ENCODE peak calls at places on chromosomes 1 and 21, in four cellular contexts. One of them, this sample, is unnamed.

GRCh38 chr1:244599937-244600350 is 53.0 kb upstream of the DESI2 start:
- DNase-seq in H1: no peak
- DNase-seq in GM12878: peak
- DNase-seq in K562: peak
- DNase-seq in this sample: no peak

GRCh38 chr1:155124503-155125463 is 2.9 kb upstream of the EFNA1 start:
- DNase-seq in H1: peak
- DNase-seq in GM12878: no peak
- DNase-seq in K562: no peak
- DNase-seq in this sample: peak

GRCh38 chr21:21818898-21819297 is 820.7 kb downstream of the NCAM2 start:
- DNase-seq in H1: no peak
- DNase-seq in GM12878: no peak
- DNase-seq in K562: no peak
- DNase-seq in this sample: no peak

GRCh38 chr1:157540852-157541251 is 11.5 kb downstream of the FCRL5 start:
- DNase-seq in H1: no peak
- DNase-seq in GM12878: no peak
- DNase-seq in K562: no peak
- DNase-seq in this sample: no peak

GRCh38 chr1:87685366-87686136 is 356.9 kb downstream of the LMO4 start:
- DNase-seq in H1: no peak
- DNase-seq in GM12878: no peak
- DNase-seq in K562: no peak
- DNase-seq in this sample: peak

GRCh38 chr1:18239671-18240070 is 132.1 kb downstream of the IGSF21 start:
- DNase-seq in H1: no peak
- DNase-seq in GM12878: no peak
- DNase-seq in K562: no peak
- DNase-seq in this sample: no peak

GRCh38 chr1:66182551-66183178 is 351.3 kb upstream of the SGIP1 start:
- DNase-seq in H1: no peak
- DNase-seq in GM12878: no peak
- DNase-seq in K562: no peak
- DNase-seq in this sample: no peak

GRCh38 chr1:41764608-41765007 is 154.1 kb downstream of the HIVEP3 start:
- DNase-seq in H1: no peak
- DNase-seq in GM12878: no peak
- DNase-seq in K562: no peak
- DNase-seq in this sample: no peak

GRCh38 chr1:209567788-209568187 is 15.7 kb upstream of the CAMK1G start:
- DNase-seq in H1: no peak
- DNase-seq in GM12878: no peak
- DNase-seq in K562: no peak
- DNase-seq in this sample: no peak

GRCh38 chr1:117146570-117147340 is 25.2 kb upstream of the TRIM45 start:
- DNase-seq in H1: no peak
- DNase-seq in GM12878: no peak
- DNase-seq in K562: no peak
- DNase-seq in this sample: peak

GRCh38 chr1:67675800-67676199 is 9.2 kb upstream of the GADD45A start:
- DNase-seq in H1: no peak
- DNase-seq in GM12878: no peak
- DNase-seq in K562: no peak
- DNase-seq in this sample: no peak

GRCh38 chr1:239879321-239880170 is 212.1 kb upstream of the FMN2 start:
- DNase-seq in H1: peak
- DNase-seq in GM12878: no peak
- DNase-seq in K562: no peak
- DNase-seq in this sample: no peak

GRCh38 chr1:208924011-208924410 is 659.5 kb upstream of the CAMK1G start:
- DNase-seq in H1: no peak
- DNase-seq in GM12878: no peak
- DNase-seq in K562: no peak
- DNase-seq in this sample: no peak

GRCh38 chr1:200889571-200889970 is 5.1 kb upstream of the INAVA start:
- DNase-seq in H1: no peak
- DNase-seq in GM12878: no peak
- DNase-seq in K562: no peak
- DNase-seq in this sample: no peak

GRCh38 chr1:54294846-54295245 is 94.9 kb downstream of the MRPL37 start:
- DNase-seq in H1: no peak
- DNase-seq in GM12878: no peak
- DNase-seq in K562: no peak
- DNase-seq in this sample: no peak

GRCh38 chr1:34761776-34762307 is 2.3 kb downstream of the GJB4 start:
- DNase-seq in H1: no peak
- DNase-seq in GM12878: no peak
- DNase-seq in K562: no peak
- DNase-seq in this sample: no peak

GRCh38 chr1:228736844-228737415 is 1.7 kb downstream of the RHOU start:
- DNase-seq in H1: no peak
- DNase-seq in GM12878: no peak
- DNase-seq in K562: no peak
- DNase-seq in this sample: no peak

GRCh38 chr1:206503591-206504362 is 3.6 kb upstream of the RASSF5 start:
- DNase-seq in H1: no peak
- DNase-seq in GM12878: peak
- DNase-seq in K562: peak
- DNase-seq in this sample: no peak

GRCh38 chr1:226943927-226944326 is 3.8 kb downstream of the COQ8A start:
- DNase-seq in H1: no peak
- DNase-seq in GM12878: no peak
- DNase-seq in K562: no peak
- DNase-seq in this sample: no peak

GRCh38 chr21:44291078-44291935 is 5.6 kb downstream of the AIRE start:
- DNase-seq in H1: no peak
- DNase-seq in GM12878: no peak
- DNase-seq in K562: no peak
- DNase-seq in this sample: no peak

GRCh38 chr1:219917851-219918466 is 10.4 kb downstream of the SLC30A10 start:
- DNase-seq in H1: no peak
- DNase-seq in GM12878: no peak
- DNase-seq in K562: no peak
- DNase-seq in this sample: no peak

GRCh38 chr1:68962711-68963110 is 465.8 kb upstream of the DEPDC1 start:
- DNase-seq in H1: no peak
- DNase-seq in GM12878: no peak
- DNase-seq in K562: no peak
- DNase-seq in this sample: no peak

GRCh38 chr1:3551290-3551678 is 60.0 kb downstream of the MEGF6 start:
- DNase-seq in H1: no peak
- DNase-seq in GM12878: no peak
- DNase-seq in K562: no peak
- DNase-seq in this sample: no peak

GRCh38 chr21:44887807-44888580 is 14.5 kb upstream of the PTTG1IP start:
- DNase-seq in H1: no peak
- DNase-seq in GM12878: no peak
- DNase-seq in K562: no peak
- DNase-seq in this sample: no peak

GRCh38 chr1:31739281-31739853 is 24.8 kb downstream of the ADGRB2 start:
- DNase-seq in H1: peak
- DNase-seq in GM12878: no peak
- DNase-seq in K562: peak
- DNase-seq in this sample: peak
- TF ChIP-seq CREB1 in H1: no peak
- TF ChIP-seq CREB1 in GM12878: no peak
- TF ChIP-seq CREB1 in K562: no peak
- TF ChIP-seq CREB1 in this sample: no peak

GRCh38 chr1:2532485-2533160 is 2.6 kb upstream of the HES5 start:
- DNase-seq in H1: no peak
- DNase-seq in GM12878: no peak
- DNase-seq in K562: no peak
- DNase-seq in this sample: no peak

GRCh38 chr1:2528966-2529750 is 905 bp downstream of the HES5 start:
- DNase-seq in H1: peak
- DNase-seq in GM12878: no peak
- DNase-seq in K562: peak
- DNase-seq in this sample: peak

GRCh38 chr1:2528611-2528965 is 1.5 kb downstream of the HES5 start:
- DNase-seq in H1: no peak
- DNase-seq in GM12878: no peak
- DNase-seq in K562: no peak
- DNase-seq in this sample: no peak

GRCh38 chr1:2529776-2530500 is at the start of gene HES5:
- DNase-seq in H1: peak
- DNase-seq in GM12878: no peak
- DNase-seq in K562: peak
- DNase-seq in this sample: peak

DNA sequence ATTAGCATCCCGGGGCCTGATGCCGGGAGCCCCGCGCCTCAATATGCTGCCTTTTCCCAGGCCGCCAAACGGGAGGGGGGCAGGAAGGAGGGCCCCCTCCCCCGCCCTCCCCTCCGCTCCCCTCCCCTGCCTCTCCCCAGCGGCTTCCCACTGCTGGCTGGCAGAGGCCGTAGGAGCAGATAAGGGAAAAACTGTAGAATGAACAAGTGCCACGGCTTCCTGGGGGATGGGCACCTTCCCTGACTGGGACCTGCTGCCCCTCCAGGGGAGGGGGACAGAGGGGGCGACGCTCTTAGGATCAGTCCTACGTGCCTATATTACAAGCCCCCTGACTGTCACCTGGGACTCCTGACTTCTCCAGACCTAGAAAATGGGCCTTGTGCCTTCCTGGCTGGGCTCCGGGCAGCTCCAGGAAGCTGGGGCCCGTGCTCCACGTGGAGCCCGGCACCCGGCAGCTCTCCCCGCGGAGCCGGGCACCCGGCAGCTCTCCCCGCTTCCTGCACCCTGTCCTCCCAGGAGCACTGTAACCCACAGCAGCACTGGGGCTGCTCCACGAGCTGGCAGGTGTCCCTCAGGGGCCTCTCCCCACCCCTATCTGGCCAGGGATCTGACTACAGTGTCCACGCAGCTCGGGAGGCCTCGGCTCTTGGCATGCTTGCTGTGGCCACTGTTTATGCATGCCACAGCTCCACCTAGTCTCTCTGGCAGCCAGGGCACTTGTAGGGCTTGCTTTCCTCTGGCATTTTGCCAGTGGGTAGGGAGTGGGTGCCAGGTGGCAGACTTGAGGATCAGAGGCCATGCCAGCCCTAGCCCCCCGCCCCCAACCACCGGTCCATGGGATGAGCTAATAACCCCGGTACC is 668 bp upstream of the HES5 start:
- DNase-seq in H1: no peak
- DNase-seq in GM12878: no peak
- DNase-seq in K562: no peak
- DNase-seq in this sample: no peak
- TF ChIP-seq EZH2 in H1: peak
- TF ChIP-seq EZH2 in GM12878: no peak
- TF ChIP-seq EZH2 in K562: no peak
- TF ChIP-seq EZH2 in this sample: no peak

GRCh38 chr1:2323575-2323974 is 67.8 kb downstream of the MORN1 start:
- DNase-seq in H1: no peak
- DNase-seq in GM12878: no peak
- DNase-seq in K562: no peak
- DNase-seq in this sample: no peak

GRCh38 chr1:2322065-2322571 is 69.2 kb downstream of the MORN1 start:
- DNase-seq in H1: peak
- DNase-seq in GM12878: no peak
- DNase-seq in K562: no peak
- DNase-seq in this sample: peak

GRCh38 chr1:2322593-2323295 is 68.6 kb downstream of the MORN1 start:
- DNase-seq in H1: no peak
- DNase-seq in GM12878: no peak
- DNase-seq in K562: no peak
- DNase-seq in this sample: no peak

GRCh38 chr1:2326524-2326923 is 64.8 kb downstream of the MORN1 start:
- DNase-seq in H1: no peak
- DNase-seq in GM12878: no peak
- DNase-seq in K562: no peak
- DNase-seq in this sample: no peak

DNA sequence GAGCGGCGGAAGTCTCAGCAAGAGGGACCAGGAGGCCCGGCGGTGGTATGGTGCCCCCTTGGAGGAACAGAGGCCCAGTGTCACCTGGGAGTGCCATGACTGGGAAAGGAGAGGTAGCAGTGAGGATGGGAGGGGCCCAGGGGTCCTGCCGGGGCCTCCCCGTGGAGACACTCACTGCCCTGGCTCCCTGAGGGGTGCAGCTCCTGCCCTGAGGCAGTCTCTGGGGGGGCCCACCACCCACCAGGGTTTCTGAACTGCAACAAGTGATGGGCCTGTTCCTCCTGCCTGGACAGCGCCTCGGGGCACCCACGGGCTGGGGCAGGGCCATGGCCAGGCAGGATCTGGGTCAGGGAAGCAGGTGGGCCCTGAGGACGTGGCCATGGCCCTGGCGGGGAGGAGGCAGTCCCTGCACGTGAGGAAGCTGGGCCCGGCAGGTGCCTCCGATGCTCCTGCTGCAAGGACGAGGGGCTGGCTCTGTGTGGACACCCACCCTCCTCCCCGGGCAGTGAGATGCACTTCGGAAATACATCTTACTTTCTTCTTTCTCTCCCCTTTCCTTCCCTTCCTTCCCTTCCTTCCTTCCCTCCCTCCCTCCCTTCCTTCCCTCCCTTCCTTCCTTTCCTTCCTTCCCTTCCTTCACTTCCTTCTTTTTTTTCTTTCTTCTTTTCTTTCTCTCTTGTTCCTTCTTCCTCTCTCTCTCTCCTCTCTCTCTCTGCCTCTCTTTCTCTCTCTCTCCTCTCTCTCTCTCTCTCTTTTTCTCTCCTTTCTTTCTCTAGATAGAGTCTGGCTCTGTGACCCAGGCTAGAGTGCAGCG is 66.6 kb downstream of the MORN1 start:
- DNase-seq in H1: no peak
- DNase-seq in GM12878: no peak
- DNase-seq in K562: no peak
- DNase-seq in this sample: no peak
- TF ChIP-seq CREB1 in H1: no peak
- TF ChIP-seq CREB1 in GM12878: no peak
- TF ChIP-seq CREB1 in K562: no peak
- TF ChIP-seq CREB1 in this sample: no peak

DNA sequence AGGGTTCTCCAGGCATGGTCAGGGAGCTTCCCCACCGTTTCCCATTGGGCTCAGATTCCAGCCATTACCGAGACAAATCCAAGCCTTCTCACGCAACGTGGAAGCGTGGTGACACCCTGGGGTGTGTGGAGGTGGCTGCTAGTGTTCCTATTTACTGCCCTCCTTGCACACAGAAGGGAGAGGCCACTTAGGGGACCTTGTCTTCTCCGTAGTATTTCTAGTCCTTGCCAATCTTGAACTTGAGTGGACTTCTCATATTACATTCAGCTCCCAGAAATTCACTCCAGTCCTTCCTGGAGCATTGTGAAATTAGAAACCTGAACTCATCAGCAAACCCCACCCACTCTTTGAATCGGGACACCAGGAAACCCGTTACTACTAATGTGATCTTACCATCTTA is 131.7 kb downstream of the AJAP1 start:
- DNase-seq in H1: no peak
- DNase-seq in GM12878: no peak
- DNase-seq in K562: no peak
- DNase-seq in this sample: no peak
- TF ChIP-seq EZH2 in H1: no peak
- TF ChIP-seq EZH2 in GM12878: no peak
- TF ChIP-seq EZH2 in K562: no peak
- TF ChIP-seq EZH2 in this sample: no peak

This sample was measured in GM23338.